ENCODE peak calls at places on chromosomes 5 and 9, in seven cellular contexts. R is T-cell; A is RWPE1; T is effector memory CD4-positive, alpha-beta T cell; F is A549; M is Calu3; O is memory B cell. U is an unnamed sample.

GRCh38 chr5:168066536-168067208 is 224.8 kb upstream of the WWC1 start:
- DNase-seq in R (no peak), M (no peak), O (no peak), A (no peak), T (no peak), F (no peak), U (no peak)

GRCh38 chr5:41925555-41925946 is 470 bp downstream of the FBXO4 start:
- DNase-seq in M (peak), T (no peak), O (no peak), A (peak), F (peak), R (no peak), U (no peak)

GRCh38 chr9:135574943-135575342 is 13.4 kb downstream of the PAEP start:
- DNase-seq in A (no peak), R (no peak), T (no peak), M (no peak), F (no peak), O (no peak), U (no peak)

GRCh38 chr5:153357493-153358112 is 132.9 kb upstream of the GRIA1 start:
- DNase-seq in T (no peak), A (no peak), R (no peak), O (no peak), M (no peak), F (no peak), U (no peak)

GRCh38 chr5:25955337-25955736 is 1083.0 kb downstream of the CDH9 start:
- DNase-seq in R (no peak), T (no peak), M (no peak), O (no peak), F (no peak), A (no peak), U (no peak)

GRCh38 chr5:170533383-170533782 is 29.6 kb downstream of the KCNIP1 start:
- DNase-seq in F (no peak), R (no peak), A (no peak), M (no peak), O (no peak), T (no peak), U (no peak)

GRCh38 chr5:10507575-10508024 is 56.3 kb upstream of the ANKRD33B start:
- DNase-seq in F (peak), A (peak), M (no peak), T (no peak), O (no peak), R (no peak), U (no peak)

GRCh38 chr5:54654211-54654610 is 136.7 kb downstream of the SNX18 start:
- DNase-seq in O (no peak), R (no peak), T (no peak), F (no peak), M (no peak), A (no peak), U (no peak)

GRCh38 chr9:1087120-1087881 is 37.1 kb downstream of the DMRT2 start:
- DNase-seq in M (no peak), R (no peak), A (no peak), O (no peak), F (no peak), T (no peak), U (no peak)

GRCh38 chr5:129104910-129105455 is 10.4 kb downstream of the ISOC1 start:
- DNase-seq in R (no peak), M (no peak), T (no peak), A (no peak), F (no peak), O (no peak), U (no peak)

GRCh38 chr5:173197375-173197891 is 37.6 kb downstream of the NKX2-5 start:
- DNase-seq in O (no peak), T (no peak), F (no peak), M (no peak), R (no peak), A (no peak), U (no peak)

GRCh38 chr5:171956870-171957501 is 49.5 kb downstream of the FBXW11 start:
- DNase-seq in F (no peak), M (no peak), T (no peak), R (no peak), A (no peak), O (no peak), U (no peak)

GRCh38 chr5:98935206-98935605 is 6.4 kb upstream of the CHD1 start:
- DNase-seq in F (no peak), A (no peak), R (no peak), O (no peak), M (no peak), T (no peak), U (no peak)

GRCh38 chr9:91905958-91906585 is 44.0 kb downstream of the ROR2 start:
- DNase-seq in F (no peak), O (no peak), T (peak), M (peak), R (peak), A (peak), U (no peak)

GRCh38 chr5:175378444-175379028 is 65.4 kb downstream of the DRD1 start:
- DNase-seq in M (no peak), T (no peak), A (peak), R (no peak), O (no peak), F (peak), U (no peak)

GRCh38 chr9:133351908-133352634 is 4.1 kb downstream of the RPL7A start:
- DNase-seq in O (peak), T (no peak), R (no peak), F (peak), M (peak), A (no peak), U (no peak)

GRCh38 chr5:40478766-40479165 is 200.9 kb upstream of the PTGER4 start:
- DNase-seq in M (no peak), R (no peak), F (no peak), T (no peak), O (no peak), A (no peak), U (no peak)

GRCh38 chr5:96567188-96567587 is 95.0 kb upstream of the CAST start:
- DNase-seq in O (no peak), F (no peak), R (no peak), A (no peak), M (no peak), T (no peak), U (no peak)

GRCh38 chr5:72166070-72166979 is 59.0 kb downstream of the MAP1B start:
- DNase-seq in A (peak), M (peak), T (no peak), R (no peak), O (no peak), F (no peak), U (no peak)

GRCh38 chr5:178990491-178990890 is 4.6 kb downstream of the GRM6 start:
- DNase-seq in M (no peak), F (no peak), O (no peak), T (no peak), R (no peak), A (no peak), U (no peak)

GRCh38 chr5:78361226-78361993 is 993 bp downstream of the SCAMP1 start:
- DNase-seq in A (peak), T (no peak), R (no peak), O (no peak), M (peak), F (peak), U (no peak)

GRCh38 chr5:150625164-150625535 is 15.3 kb upstream of the SYNPO start:
- DNase-seq in F (no peak), M (no peak), R (no peak), T (no peak), A (no peak), O (no peak), U (no peak)

GRCh38 chr5:41600738-41601137 is 90.3 kb upstream of the PLCXD3 start:
- DNase-seq in F (no peak), A (no peak), T (no peak), M (no peak), O (no peak), R (no peak), U (no peak)

GRCh38 chr9:81848472-81848871 is 79.8 kb upstream of the SPATA31D4 start:
- DNase-seq in O (no peak), F (no peak), A (peak), R (no peak), T (no peak), M (no peak), U (no peak)

GRCh38 chr5:43437062-43437660 is 25.0 kb upstream of the CCL28 start:
- DNase-seq in F (no peak), T (no peak), O (no peak), A (no peak), R (no peak), M (no peak), U (no peak)

GRCh38 chr9:93660647-93661046 is 84.3 kb downstream of the PHF2 start:
- DNase-seq in O (no peak), T (no peak), A (no peak), M (no peak), R (no peak), F (no peak), U (no peak)

GRCh38 chr9:124078641-124079040 is 67.1 kb downstream of the LHX2 start:
- DNase-seq in T (no peak), M (no peak), O (no peak), R (no peak), A (peak), F (peak), U (no peak)

GRCh38 chr5:141359790-141360426 is at the start of gene PCDHGB2:
- DNase-seq in T (no peak), A (peak), O (no peak), R (no peak), M (no peak), F (no peak), U (no peak)